ENCODE peak calls at places on chromosomes 13 and 19, in seven cellular contexts. X, E, C, I, P, V and Q are unnamed samples.

GRCh38 chr19:10643968-10644290 is 10.2 kb upstream of the ILF3 start:
- ATAC-seq in V (no peak), C (peak; percentile 29), I (peak; percentile 81), E (no peak), X (no peak), P (no peak), Q (no peak)

GRCh38 chr13:112519517-112520060 is 68.4 kb downstream of the TUBGCP3 start:
- ATAC-seq in I (no peak), X (no peak), E (no peak), V (no peak), P (no peak), C (no peak), Q (no peak)

GRCh38 chr19:2552859-2553258 is 76.9 kb downstream of the GADD45B start:
- ATAC-seq in I (no peak), X (peak; percentile 89), E (peak; percentile 92), P (peak; percentile 85), V (peak; percentile 95), C (no peak), Q (peak; percentile 96)

GRCh38 chr13:110397445-110397844 is 90.4 kb downstream of the COL4A2 start:
- ATAC-seq in P (no peak), E (no peak), V (no peak), X (no peak), C (peak; percentile 52), I (peak; percentile 83), Q (no peak)

GRCh38 chr13:30577381-30577780 is 40.3 kb upstream of the USPL1 start:
- ATAC-seq in I (peak; percentile 64), P (peak; percentile 95), C (peak; percentile 75), E (peak; percentile 99), X (peak; percentile 43), V (peak; percentile 76), Q (peak; percentile 85)

GRCh38 chr19:40200352-40201099 is 9.3 kb downstream of the MAP3K10 start:
- ATAC-seq in E (no peak), I (no peak), C (no peak), V (no peak), P (no peak), X (no peak), Q (no peak)

GRCh38 chr13:51330741-51331140 is 8.8 kb upstream of the SERPINE3 start:
- ATAC-seq in C (peak; percentile 74), X (no peak), P (peak; percentile 33), I (no peak), V (no peak), E (no peak), Q (no peak)

GRCh38 chr13:106329941-106330340 is 205.5 kb downstream of the EFNB2 start:
- ATAC-seq in C (no peak), P (no peak), X (no peak), E (no peak), I (no peak), V (no peak), Q (no peak)

GRCh38 chr13:30580852-30581502 is 36.7 kb upstream of the USPL1 start:
- ATAC-seq in I (no peak), V (no peak), E (no peak), X (no peak), C (peak; percentile 83), P (no peak), Q (no peak)

GRCh38 chr19:14567079-14567478 is 4.8 kb downstream of the NDUFB7 start:
- ATAC-seq in E (no peak), I (no peak), V (no peak), P (no peak), C (no peak), X (no peak), Q (no peak)

GRCh38 chr13:28258401-28258800 is 120.1 kb downstream of the PAN3 start:
- ATAC-seq in C (no peak), P (no peak), V (no peak), E (no peak), X (no peak), I (no peak), Q (no peak)

GRCh38 chr19:56930647-56931592 is 90.4 kb upstream of the PEG3 start:
- ATAC-seq in E (no peak), V (no peak), C (no peak), P (no peak), X (no peak), I (no peak), Q (no peak)

GRCh38 chr19:33683881-33684549 is 62.3 kb downstream of the CHST8 start:
- ATAC-seq in C (peak; percentile 44), I (no peak), P (peak; percentile 30), X (no peak), E (peak; percentile 27), V (no peak), Q (no peak)

GRCh38 chr13:109479991-109480696 is 306.2 kb downstream of the IRS2 start:
- ATAC-seq in C (peak; percentile 86), E (no peak), I (peak; percentile 36), P (no peak), X (no peak), V (no peak), Q (no peak)